ENCODE peak calls at places on chromosome 13, in seven cellular contexts. R is neural progenitor cell, W is substantia nigra, M is right lobe of liver, B is GM12865, D is fibroblast of villous mesenchyme, H is ascending aorta. P is an unnamed sample.

GRCh38 chr13:41590643-41591042 is 133.3 kb downstream of the RGCC start:
- DNase-seq in B (no peak), M (no peak), H (no peak), W (no peak), D (no peak), R (no peak), P (no peak)

GRCh38 chr13:89053418-89053817 is 1382.2 kb downstream of the SLITRK5 start:
- DNase-seq in W (no peak), B (no peak), M (no peak), H (no peak), R (no peak), D (no peak), P (no peak)

GRCh38 chr13:39185326-39185725 is 147.1 kb downstream of the NHLRC3 start:
- DNase-seq in D (no peak), R (no peak), M (no peak), B (no peak), H (no peak), W (no peak), P (no peak)

GRCh38 chr13:45102136-45102802 is 18.0 kb upstream of the GTF2F2 start:
- DNase-seq in W (no peak), B (no peak), D (peak; percentile 7), R (peak; percentile 63), M (no peak), H (no peak), P (no peak)

GRCh38 chr13:27665333-27665732 is 43.6 kb downstream of the POLR1D start:
- DNase-seq in R (peak; percentile 39), M (no peak), B (no peak), D (peak; percentile 15), W (no peak), H (no peak), P (no peak)

GRCh38 chr13:47146136-47146535 is 249.3 kb upstream of the HTR2A start:
- DNase-seq in M (no peak), W (no peak), B (peak; percentile 21), D (peak; percentile 6), R (no peak), H (no peak), P (no peak)

GRCh38 chr13:46059405-46059804 is 6.9 kb upstream of the ZC3H13 start:
- DNase-seq in M (no peak), H (no peak), W (no peak), B (no peak), R (no peak), D (no peak), P (no peak)

GRCh38 chr13:99983401-99984133 is 2.0 kb downstream of the ZIC2 start:
- DNase-seq in R (peak; percentile 48), H (no peak), M (no peak), W (no peak), D (no peak), B (no peak), P (no peak)

GRCh38 chr13:84648069-84648640 is 765.9 kb upstream of the SLITRK1 start:
- DNase-seq in D (no peak), R (no peak), M (no peak), W (no peak), B (no peak), H (no peak), P (no peak)

GRCh38 chr13:88376762-88377388 is 705.7 kb downstream of the SLITRK5 start:
- DNase-seq in D (no peak), M (no peak), W (no peak), R (no peak), H (no peak), B (no peak), P (no peak)

GRCh38 chr13:24159362-24159761 is 1.2 kb upstream of the SPATA13 start:
- DNase-seq in B (no peak), D (no peak), W (no peak), R (no peak), H (no peak), M (no peak), P (no peak)

GRCh38 chr13:92317066-92317465 is 909.5 kb upstream of the GPC6 start:
- DNase-seq in D (peak; percentile 15), H (no peak), W (no peak), R (no peak), B (no peak), M (no peak), P (no peak)

GRCh38 chr13:37505531-37505930 is 93.0 kb downstream of the POSTN start:
- DNase-seq in W (no peak), B (no peak), H (no peak), R (no peak), M (no peak), D (no peak), P (no peak)

GRCh38 chr13:107650081-107650701 is 565.1 kb downstream of the LIG4 start:
- DNase-seq in R (peak; percentile 85), M (peak; percentile 49), W (peak; percentile 26), H (no peak), D (peak; percentile 66), B (peak; percentile 65), P (peak; percentile 74)

GRCh38 chr13:107730835-107731234 is 484.5 kb downstream of the LIG4 start:
- DNase-seq in H (no peak), B (no peak), W (no peak), R (no peak), M (no peak), D (no peak), P (no peak)

GRCh38 chr13:78787189-78787588 is 128.2 kb upstream of the OBI1 start:
- DNase-seq in R (no peak), D (no peak), B (peak; percentile 6), W (no peak), H (no peak), M (peak; percentile 19), P (no peak)

GRCh38 chr13:106299616-106300015 is 235.8 kb downstream of the EFNB2 start:
- DNase-seq in M (no peak), H (no peak), B (no peak), W (no peak), D (peak; percentile 25), R (no peak), P (no peak)

GRCh38 chr13:92390217-92390616 is 836.4 kb upstream of the GPC6 start:
- DNase-seq in D (peak; percentile 37), R (no peak), H (no peak), W (no peak), M (no peak), B (no peak), P (no peak)

GRCh38 chr13:102770435-102770834 is 3.2 kb downstream of the TEX30 start:
- DNase-seq in D (no peak), H (no peak), R (no peak), M (no peak), W (no peak), B (no peak), P (no peak)

GRCh38 chr13:49954674-49955455 is 18.7 kb upstream of the SPRYD7 start:
- DNase-seq in B (no peak), W (no peak), D (no peak), H (no peak), M (no peak), R (no peak), P (no peak)

GRCh38 chr13:42925626-42926025 is 66.4 kb downstream of the EPSTI1 start:
- DNase-seq in M (no peak), H (no peak), W (no peak), D (no peak), B (no peak), R (no peak), P (no peak)

GRCh38 chr13:73440296-73440895 is 381.6 kb downstream of the KLF5 start:
- DNase-seq in M (no peak), H (no peak), W (no peak), R (peak; percentile 27), B (no peak), D (no peak), P (no peak)

GRCh38 chr13:111319521-111319920 is 921 bp upstream of the TEX29 start:
- DNase-seq in B (no peak), M (no peak), D (no peak), W (no peak), H (no peak), R (no peak), P (no peak)

GRCh38 chr13:49878682-49879081 is 57.5 kb downstream of the SPRYD7 start:
- DNase-seq in D (no peak), H (no peak), W (no peak), B (no peak), R (no peak), M (no peak), P (no peak)

GRCh38 chr13:30341815-30342570 is 34.6 kb upstream of the KATNAL1 start:
- DNase-seq in M (peak; percentile 89), D (peak; percentile 87), W (peak; percentile 34), B (no peak), R (no peak), H (peak; percentile 45), P (peak; percentile 85)

GRCh38 chr13:98299243-98299953 is 122.3 kb upstream of the RNF113B start:
- DNase-seq in W (no peak), H (no peak), M (no peak), B (no peak), D (no peak), R (no peak), P (no peak)

GRCh38 chr13:91304740-91305139 is 42.7 kb upstream of the MIR17HG start:
- DNase-seq in B (no peak), M (no peak), W (no peak), R (no peak), H (no peak), D (no peak), P (no peak)

GRCh38 chr13:100980171-100980570 is 305.6 kb upstream of the TMTC4 start:
- DNase-seq in D (no peak), H (no peak), W (no peak), R (no peak), M (no peak), B (no peak), P (no peak)

GRCh38 chr13:46721054-46721453 is 75.9 kb downstream of the ESD start:
- DNase-seq in R (peak; percentile 62), W (peak; percentile 8), M (peak; percentile 28), D (peak; percentile 61), H (no peak), B (peak; percentile 53), P (no peak)

GRCh38 chr13:67230774-67231480 is 791 bp upstream of the PCDH9 start:
- DNase-seq in D (peak; percentile 51), R (peak; percentile 81), H (no peak), B (peak; percentile 36), W (peak; percentile 56), M (peak; percentile 70), P (peak; percentile 80)

GRCh38 chr13:50214514-50214913 is 199.3 kb downstream of the KCNRG start:
- DNase-seq in R (no peak), B (no peak), W (no peak), D (no peak), M (no peak), H (no peak), P (no peak)

P was measured in upper lobe of right lung.